ENCODE peak calls at places on chromosomes 1 and 21, in five cellular contexts. One of them, this sample, is unnamed.

GRCh38 chr1:182817802-182818201 is 21.3 kb upstream of the DHX9 start:
- DNase-seq in CD4-positive, alpha-beta T cell: no peak
- DNase-seq in A549: no peak
- DNase-seq in right lobe of liver: no peak
- DNase-seq in left ventricle myocardium inferior: no peak
- DNase-seq in this sample: no peak

GRCh38 chr1:243254233-243254926 is 701 bp downstream of the CEP170 start:
- DNase-seq in right lobe of liver: peak
- DNase-seq in A549: peak
- DNase-seq in CD4-positive, alpha-beta T cell: peak
- DNase-seq in left ventricle myocardium inferior: peak
- DNase-seq in this sample: peak

GRCh38 chr1:60283690-60284089 is 210.1 kb upstream of the C1orf87 start:
- DNase-seq in left ventricle myocardium inferior: no peak
- DNase-seq in CD4-positive, alpha-beta T cell: no peak
- DNase-seq in right lobe of liver: no peak
- DNase-seq in A549: no peak
- DNase-seq in this sample: no peak

GRCh38 chr21:36980280-36981048 is 14.0 kb upstream of the HLCS start:
- DNase-seq in left ventricle myocardium inferior: peak
- DNase-seq in right lobe of liver: peak
- DNase-seq in A549: no peak
- DNase-seq in CD4-positive, alpha-beta T cell: no peak
- DNase-seq in this sample: peak

GRCh38 chr1:66503841-66504470 is 30.0 kb upstream of the SGIP1 start:
- DNase-seq in CD4-positive, alpha-beta T cell: no peak
- DNase-seq in A549: peak
- DNase-seq in left ventricle myocardium inferior: peak
- DNase-seq in right lobe of liver: no peak
- DNase-seq in this sample: no peak

GRCh38 chr1:20361401-20361800 is 70.7 kb downstream of the VWA5B1 start:
- DNase-seq in CD4-positive, alpha-beta T cell: no peak
- DNase-seq in right lobe of liver: no peak
- DNase-seq in left ventricle myocardium inferior: no peak
- DNase-seq in A549: no peak
- DNase-seq in this sample: no peak

GRCh38 chr1:84810343-84810742 is 82.7 kb downstream of the LPAR3 start:
- DNase-seq in left ventricle myocardium inferior: no peak
- DNase-seq in right lobe of liver: no peak
- DNase-seq in CD4-positive, alpha-beta T cell: no peak
- DNase-seq in A549: no peak
- DNase-seq in this sample: no peak

GRCh38 chr1:221925947-221926346 is 184.1 kb upstream of the DUSP10 start:
- DNase-seq in left ventricle myocardium inferior: no peak
- DNase-seq in A549: no peak
- DNase-seq in right lobe of liver: no peak
- DNase-seq in CD4-positive, alpha-beta T cell: no peak
- DNase-seq in this sample: no peak

GRCh38 chr1:25568834-25569598 is 25.6 kb downstream of the LDLRAP1 start:
- DNase-seq in right lobe of liver: no peak
- DNase-seq in A549: peak
- DNase-seq in left ventricle myocardium inferior: no peak
- DNase-seq in CD4-positive, alpha-beta T cell: no peak
- DNase-seq in this sample: no peak

GRCh38 chr1:55039342-55040082 is at the start of gene PCSK9:
- DNase-seq in A549: peak
- DNase-seq in right lobe of liver: peak
- DNase-seq in CD4-positive, alpha-beta T cell: no peak
- DNase-seq in left ventricle myocardium inferior: no peak
- DNase-seq in this sample: peak

GRCh38 chr1:228975238-228975929 is 240.1 kb downstream of the RHOU start:
- DNase-seq in right lobe of liver: no peak
- DNase-seq in left ventricle myocardium inferior: no peak
- DNase-seq in A549: no peak
- DNase-seq in CD4-positive, alpha-beta T cell: no peak
- DNase-seq in this sample: no peak

GRCh38 chr21:34921151-34921550 is 128.0 kb downstream of the RUNX1 start:
- DNase-seq in right lobe of liver: no peak
- DNase-seq in CD4-positive, alpha-beta T cell: no peak
- DNase-seq in left ventricle myocardium inferior: no peak
- DNase-seq in A549: no peak
- DNase-seq in this sample: no peak

GRCh38 chr1:55720243-55720642 is 505.1 kb upstream of the USP24 start:
- DNase-seq in A549: no peak
- DNase-seq in CD4-positive, alpha-beta T cell: no peak
- DNase-seq in left ventricle myocardium inferior: peak
- DNase-seq in right lobe of liver: no peak
- DNase-seq in this sample: no peak

GRCh38 chr1:8702121-8702520 is 115.3 kb downstream of the RERE start:
- DNase-seq in right lobe of liver: no peak
- DNase-seq in A549: peak
- DNase-seq in left ventricle myocardium inferior: no peak
- DNase-seq in CD4-positive, alpha-beta T cell: no peak
- DNase-seq in this sample: peak

GRCh38 chr1:8699679-8700078 is 117.8 kb downstream of the RERE start:
- DNase-seq in A549: no peak
- DNase-seq in right lobe of liver: no peak
- DNase-seq in left ventricle myocardium inferior: no peak
- DNase-seq in CD4-positive, alpha-beta T cell: no peak
- DNase-seq in this sample: no peak

GRCh38 chr1:8705104-8705503 is 112.3 kb downstream of the RERE start:
- DNase-seq in right lobe of liver: no peak
- DNase-seq in CD4-positive, alpha-beta T cell: no peak
- DNase-seq in left ventricle myocardium inferior: no peak
- DNase-seq in A549: no peak
- DNase-seq in this sample: no peak

GRCh38 chr1:8706291-8706690 is 111.1 kb downstream of the RERE start:
- DNase-seq in A549: no peak
- DNase-seq in right lobe of liver: no peak
- DNase-seq in CD4-positive, alpha-beta T cell: no peak
- DNase-seq in left ventricle myocardium inferior: no peak
- DNase-seq in this sample: no peak

DNA sequence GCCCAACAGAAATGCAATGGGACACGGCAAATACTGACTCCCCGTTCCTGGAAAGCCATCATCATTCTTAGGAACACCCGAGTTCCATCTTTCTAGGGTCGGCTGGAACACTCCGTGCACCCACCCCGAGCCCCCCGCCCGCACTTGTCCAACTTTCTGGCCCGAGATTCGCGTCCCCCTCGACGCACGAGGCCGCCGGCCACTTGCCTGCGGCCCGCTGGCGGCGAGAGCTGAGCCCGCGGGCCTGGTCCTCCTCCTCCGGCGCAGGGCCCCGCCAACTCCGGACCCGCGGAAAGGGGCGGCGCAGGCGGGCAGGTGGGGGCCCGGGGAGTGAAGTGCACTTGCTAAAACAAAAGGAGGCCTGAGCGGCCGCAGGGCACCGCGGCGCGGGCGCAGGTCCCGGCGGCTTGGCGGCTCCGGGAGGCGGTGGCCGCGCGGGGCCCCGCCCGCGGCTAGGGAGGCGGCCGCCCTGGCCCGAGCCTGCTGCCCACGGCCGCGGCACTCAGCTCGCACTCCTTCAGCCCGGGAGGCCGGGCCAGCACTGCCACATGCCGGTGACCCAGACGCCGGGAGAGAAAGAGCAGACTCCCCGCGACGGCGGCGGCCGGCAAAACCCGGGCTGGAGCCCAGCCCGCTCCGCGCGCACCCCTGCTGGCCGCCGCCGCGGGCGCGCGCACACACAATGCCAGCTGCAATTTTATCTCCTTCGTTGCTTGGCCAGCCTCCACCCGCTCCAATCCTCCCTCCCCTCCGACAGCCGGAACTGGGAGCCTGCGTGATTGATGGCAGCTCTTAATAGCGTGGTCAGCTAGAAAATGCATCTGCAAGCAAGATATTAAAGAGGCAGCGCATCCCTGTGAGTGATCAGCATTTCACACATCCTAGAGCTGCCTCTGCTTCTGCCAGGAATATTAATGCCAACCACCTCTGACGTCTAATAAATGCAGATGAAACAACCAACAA is 114.3 kb downstream of the RERE start:
- DNase-seq in left ventricle myocardium inferior: peak
- DNase-seq in A549: peak
- DNase-seq in right lobe of liver: peak
- DNase-seq in CD4-positive, alpha-beta T cell: peak
- DNase-seq in this sample: peak
- TF ChIP-seq CTCF in left ventricle myocardium inferior: peak
- TF ChIP-seq CTCF in A549: no peak
- TF ChIP-seq CTCF in right lobe of liver: peak
- TF ChIP-seq CTCF in CD4-positive, alpha-beta T cell: no peak
- TF ChIP-seq CTCF in this sample: no peak

DNA sequence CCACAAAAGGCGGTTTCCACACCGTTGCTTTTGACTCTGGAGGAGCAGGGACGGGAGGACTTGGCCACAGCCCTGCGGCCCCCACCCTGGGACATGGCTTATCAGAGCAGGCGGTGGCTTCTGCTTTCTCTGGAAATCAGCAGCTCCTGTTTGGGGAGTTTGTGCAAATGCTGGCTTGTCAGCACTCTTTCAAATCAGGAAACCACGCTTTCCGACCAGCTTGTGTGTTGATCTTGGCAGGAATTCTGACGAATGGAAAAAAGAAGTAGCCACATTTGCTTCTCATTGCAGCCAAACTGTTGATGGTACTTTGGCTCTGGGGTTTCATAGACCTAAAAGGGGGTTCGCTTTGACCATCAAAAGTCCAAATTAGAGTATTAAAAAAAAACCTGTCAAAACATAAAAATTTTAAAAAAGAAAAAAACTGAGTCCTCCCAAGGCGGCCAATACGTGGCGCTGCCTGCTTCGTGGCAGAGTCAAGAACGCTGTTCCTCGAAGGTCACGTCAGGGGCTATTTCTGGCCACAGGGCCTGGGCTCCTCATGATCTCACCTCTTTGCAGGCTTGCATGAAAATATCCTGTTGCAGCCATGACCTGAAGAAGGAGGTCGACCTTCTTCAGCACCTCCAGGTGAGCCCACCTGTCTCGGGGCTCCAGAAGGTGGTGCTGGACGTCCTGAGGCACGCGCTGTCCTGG is 80.8 kb upstream of the EFHD2 start:
- DNase-seq in right lobe of liver: peak
- DNase-seq in CD4-positive, alpha-beta T cell: no peak
- DNase-seq in A549: no peak
- DNase-seq in left ventricle myocardium inferior: peak
- DNase-seq in this sample: no peak
- TF ChIP-seq CTCF in right lobe of liver: no peak
- TF ChIP-seq CTCF in CD4-positive, alpha-beta T cell: no peak
- TF ChIP-seq CTCF in A549: no peak
- TF ChIP-seq CTCF in left ventricle myocardium inferior: peak
- TF ChIP-seq CTCF in this sample: no peak

GRCh38 chr1:28553229-28553930 is 495 bp downstream of the TRNAU1AP start:
- DNase-seq in left ventricle myocardium inferior: peak
- DNase-seq in CD4-positive, alpha-beta T cell: no peak
- DNase-seq in A549: no peak
- DNase-seq in right lobe of liver: no peak
- DNase-seq in this sample: peak

GRCh38 chr1:28552482-28553228 is at the start of gene TRNAU1AP:
- DNase-seq in right lobe of liver: peak
- DNase-seq in CD4-positive, alpha-beta T cell: peak
- DNase-seq in left ventricle myocardium inferior: peak
- DNase-seq in A549: peak
- DNase-seq in this sample: peak

GRCh38 chr1:28551381-28551780 is 1.5 kb upstream of the TRNAU1AP start:
- DNase-seq in right lobe of liver: no peak
- DNase-seq in left ventricle myocardium inferior: no peak
- DNase-seq in A549: no peak
- DNase-seq in CD4-positive, alpha-beta T cell: no peak
- DNase-seq in this sample: no peak
- TF ChIP-seq CTCF in right lobe of liver: no peak
- TF ChIP-seq CTCF in left ventricle myocardium inferior: no peak
- TF ChIP-seq CTCF in A549: no peak
- TF ChIP-seq CTCF in CD4-positive, alpha-beta T cell: no peak
- TF ChIP-seq CTCF in this sample: no peak

GRCh38 chr1:27366411-27367159 is at the start of gene MAP3K6:
- DNase-seq in right lobe of liver: peak
- DNase-seq in CD4-positive, alpha-beta T cell: no peak
- DNase-seq in left ventricle myocardium inferior: peak
- DNase-seq in A549: peak
- DNase-seq in this sample: peak
- TF ChIP-seq CTCF in right lobe of liver: peak
- TF ChIP-seq CTCF in CD4-positive, alpha-beta T cell: no peak
- TF ChIP-seq CTCF in left ventricle myocardium inferior: peak
- TF ChIP-seq CTCF in A549: peak
- TF ChIP-seq CTCF in this sample: peak

GRCh38 chr1:200837931-200838571 is 34.7 kb upstream of the GPR25 start:
- DNase-seq in CD4-positive, alpha-beta T cell: no peak
- DNase-seq in right lobe of liver: no peak
- DNase-seq in A549: peak
- DNase-seq in left ventricle myocardium inferior: no peak
- DNase-seq in this sample: no peak
- TF ChIP-seq CTCF in CD4-positive, alpha-beta T cell: peak
- TF ChIP-seq CTCF in right lobe of liver: peak
- TF ChIP-seq CTCF in A549: peak
- TF ChIP-seq CTCF in left ventricle myocardium inferior: peak
- TF ChIP-seq CTCF in this sample: peak